ENCODE peak calls at places on chromosomes 5 and 9, in ten cellular contexts. One of them, this sample, is unnamed. For H3K9me3, the result is how much of the 10 kb centered on the place peaks cover.

GRCh38 chr5:153782589-153783238 is 256.0 kb downstream of the FAM114A2 start:
- DNase-seq in HCT116: no peak
- DNase-seq in CD4-positive, alpha-beta T cell: no peak
- DNase-seq in CD8-positive, alpha-beta T cell: no peak
- DNase-seq in pancreas: no peak
- DNase-seq in tibial nerve: no peak
- DNase-seq in GM12878: no peak
- DNase-seq in A549: no peak
- DNase-seq in SJSA1: peak
- DNase-seq in ovary: no peak
- DNase-seq in this sample: no peak

GRCh38 chr5:127723571-127723970 is 20.4 kb downstream of the CCDC192 start:
- DNase-seq in HCT116: no peak
- DNase-seq in CD4-positive, alpha-beta T cell: no peak
- DNase-seq in CD8-positive, alpha-beta T cell: no peak
- DNase-seq in pancreas: no peak
- DNase-seq in tibial nerve: peak
- DNase-seq in GM12878: no peak
- DNase-seq in A549: peak
- DNase-seq in SJSA1: no peak
- DNase-seq in ovary: no peak
- DNase-seq in this sample: no peak

GRCh38 chr9:134186471-134187109 is 22.2 kb upstream of the RNU6ATAC start:
- DNase-seq in HCT116: no peak
- DNase-seq in CD4-positive, alpha-beta T cell: no peak
- DNase-seq in CD8-positive, alpha-beta T cell: no peak
- DNase-seq in pancreas: peak
- DNase-seq in tibial nerve: peak
- DNase-seq in GM12878: no peak
- DNase-seq in A549: no peak
- DNase-seq in SJSA1: no peak
- DNase-seq in ovary: peak
- DNase-seq in this sample: no peak

GRCh38 chr5:14407746-14408175 is 173.8 kb upstream of the OTULINL start:
- DNase-seq in HCT116: no peak
- DNase-seq in CD4-positive, alpha-beta T cell: no peak
- DNase-seq in CD8-positive, alpha-beta T cell: no peak
- DNase-seq in pancreas: no peak
- DNase-seq in tibial nerve: no peak
- DNase-seq in GM12878: no peak
- DNase-seq in A549: no peak
- DNase-seq in SJSA1: no peak
- DNase-seq in ovary: peak
- DNase-seq in this sample: no peak

GRCh38 chr5:81665795-81666194 is 85.1 kb downstream of the SSBP2 start:
- DNase-seq in HCT116: no peak
- DNase-seq in CD4-positive, alpha-beta T cell: no peak
- DNase-seq in CD8-positive, alpha-beta T cell: no peak
- DNase-seq in pancreas: no peak
- DNase-seq in tibial nerve: no peak
- DNase-seq in GM12878: no peak
- DNase-seq in A549: no peak
- DNase-seq in SJSA1: no peak
- DNase-seq in ovary: no peak
- DNase-seq in this sample: no peak

GRCh38 chr9:95508968-95509850 is 7.6 kb downstream of the PTCH1 start:
- DNase-seq in HCT116: peak
- DNase-seq in CD4-positive, alpha-beta T cell: peak
- DNase-seq in CD8-positive, alpha-beta T cell: peak
- DNase-seq in pancreas: peak
- DNase-seq in tibial nerve: peak
- DNase-seq in GM12878: peak
- DNase-seq in A549: peak
- DNase-seq in SJSA1: peak
- DNase-seq in ovary: peak
- DNase-seq in this sample: peak

GRCh38 chr5:59548807-59549357 is 344.6 kb downstream of the PDE4D start:
- DNase-seq in HCT116: no peak
- DNase-seq in CD4-positive, alpha-beta T cell: no peak
- DNase-seq in CD8-positive, alpha-beta T cell: no peak
- DNase-seq in pancreas: no peak
- DNase-seq in tibial nerve: no peak
- DNase-seq in GM12878: no peak
- DNase-seq in A549: peak
- DNase-seq in SJSA1: no peak
- DNase-seq in ovary: no peak
- DNase-seq in this sample: no peak

GRCh38 chr9:13956107-13956506 is 357.8 kb downstream of the NFIB start:
- DNase-seq in HCT116: no peak
- DNase-seq in CD4-positive, alpha-beta T cell: no peak
- DNase-seq in CD8-positive, alpha-beta T cell: no peak
- DNase-seq in pancreas: no peak
- DNase-seq in tibial nerve: no peak
- DNase-seq in GM12878: no peak
- DNase-seq in A549: no peak
- DNase-seq in SJSA1: no peak
- DNase-seq in ovary: no peak
- DNase-seq in this sample: no peak

GRCh38 chr5:159220206-159220605 is 10.9 kb upstream of the RNF145 start:
- DNase-seq in HCT116: no peak
- DNase-seq in CD4-positive, alpha-beta T cell: no peak
- DNase-seq in CD8-positive, alpha-beta T cell: no peak
- DNase-seq in pancreas: no peak
- DNase-seq in tibial nerve: no peak
- DNase-seq in GM12878: no peak
- DNase-seq in A549: no peak
- DNase-seq in SJSA1: no peak
- DNase-seq in ovary: no peak
- DNase-seq in this sample: no peak

GRCh38 chr5:141420855-141421488 is at the start of gene PCDHGA11:
- DNase-seq in HCT116: peak
- DNase-seq in CD4-positive, alpha-beta T cell: no peak
- DNase-seq in CD8-positive, alpha-beta T cell: no peak
- DNase-seq in pancreas: no peak
- DNase-seq in tibial nerve: no peak
- DNase-seq in GM12878: peak
- DNase-seq in A549: peak
- DNase-seq in SJSA1: no peak
- DNase-seq in ovary: no peak
- DNase-seq in this sample: peak
- H3K9me3 ChIP-seq in HCT116: under half
- H3K9me3 ChIP-seq in CD4-positive, alpha-beta T cell: half or more
- H3K9me3 ChIP-seq in CD8-positive, alpha-beta T cell: under half
- H3K9me3 ChIP-seq in pancreas: under half
- H3K9me3 ChIP-seq in tibial nerve: under half
- H3K9me3 ChIP-seq in GM12878: under half
- H3K9me3 ChIP-seq in A549: half or more
- H3K9me3 ChIP-seq in SJSA1: under half
- H3K9me3 ChIP-seq in ovary: under half
- H3K9me3 ChIP-seq in this sample: under half

GRCh38 chr5:570886-571285 is 41.3 kb upstream of the CEP72 start:
- DNase-seq in HCT116: no peak
- DNase-seq in CD4-positive, alpha-beta T cell: no peak
- DNase-seq in CD8-positive, alpha-beta T cell: no peak
- DNase-seq in pancreas: no peak
- DNase-seq in tibial nerve: no peak
- DNase-seq in GM12878: no peak
- DNase-seq in A549: no peak
- DNase-seq in SJSA1: peak
- DNase-seq in ovary: no peak
- DNase-seq in this sample: no peak
- H3K27ac ChIP-seq in HCT116: no peak
- H3K27ac ChIP-seq in CD4-positive, alpha-beta T cell: no peak
- H3K27ac ChIP-seq in CD8-positive, alpha-beta T cell: no peak
- H3K27ac ChIP-seq in pancreas: no peak
- H3K27ac ChIP-seq in tibial nerve: no peak
- H3K27ac ChIP-seq in GM12878: no peak
- H3K27ac ChIP-seq in A549: no peak
- H3K27ac ChIP-seq in SJSA1: no peak
- H3K27ac ChIP-seq in ovary: no peak
- H3K27ac ChIP-seq in this sample: no peak

GRCh38 chr5:176995122-176995490 is 11.5 kb downstream of the UIMC1 start:
- DNase-seq in HCT116: no peak
- DNase-seq in CD4-positive, alpha-beta T cell: no peak
- DNase-seq in CD8-positive, alpha-beta T cell: no peak
- DNase-seq in pancreas: no peak
- DNase-seq in tibial nerve: no peak
- DNase-seq in GM12878: no peak
- DNase-seq in A549: no peak
- DNase-seq in SJSA1: no peak
- DNase-seq in ovary: no peak
- DNase-seq in this sample: no peak

GRCh38 chr5:176996780-176997179 is 9.8 kb downstream of the UIMC1 start:
- DNase-seq in HCT116: no peak
- DNase-seq in CD4-positive, alpha-beta T cell: no peak
- DNase-seq in CD8-positive, alpha-beta T cell: no peak
- DNase-seq in pancreas: no peak
- DNase-seq in tibial nerve: no peak
- DNase-seq in GM12878: no peak
- DNase-seq in A549: peak
- DNase-seq in SJSA1: no peak
- DNase-seq in ovary: no peak
- DNase-seq in this sample: no peak

GRCh38 chr5:176998828-176999227 is 7.8 kb downstream of the UIMC1 start:
- DNase-seq in HCT116: no peak
- DNase-seq in CD4-positive, alpha-beta T cell: no peak
- DNase-seq in CD8-positive, alpha-beta T cell: no peak
- DNase-seq in pancreas: no peak
- DNase-seq in tibial nerve: no peak
- DNase-seq in GM12878: no peak
- DNase-seq in A549: no peak
- DNase-seq in SJSA1: no peak
- DNase-seq in ovary: no peak
- DNase-seq in this sample: no peak

GRCh38 chr5:176995896-176996767 is 10.4 kb downstream of the UIMC1 start:
- DNase-seq in HCT116: no peak
- DNase-seq in CD4-positive, alpha-beta T cell: no peak
- DNase-seq in CD8-positive, alpha-beta T cell: no peak
- DNase-seq in pancreas: no peak
- DNase-seq in tibial nerve: no peak
- DNase-seq in GM12878: peak
- DNase-seq in A549: peak
- DNase-seq in SJSA1: no peak
- DNase-seq in ovary: no peak
- DNase-seq in this sample: no peak

GRCh38 chr5:176994460-176995121 is 12.0 kb downstream of the UIMC1 start:
- DNase-seq in HCT116: no peak
- DNase-seq in CD4-positive, alpha-beta T cell: no peak
- DNase-seq in CD8-positive, alpha-beta T cell: no peak
- DNase-seq in pancreas: peak
- DNase-seq in tibial nerve: no peak
- DNase-seq in GM12878: peak
- DNase-seq in A549: peak
- DNase-seq in SJSA1: no peak
- DNase-seq in ovary: peak
- DNase-seq in this sample: no peak
- H3K9me3 ChIP-seq in HCT116: under half
- H3K9me3 ChIP-seq in CD4-positive, alpha-beta T cell: under half
- H3K9me3 ChIP-seq in CD8-positive, alpha-beta T cell: under half
- H3K9me3 ChIP-seq in pancreas: under half
- H3K9me3 ChIP-seq in tibial nerve: under half
- H3K9me3 ChIP-seq in GM12878: under half
- H3K9me3 ChIP-seq in A549: under half
- H3K9me3 ChIP-seq in SJSA1: under half
- H3K9me3 ChIP-seq in ovary: under half
- H3K9me3 ChIP-seq in this sample: under half

DNA sequence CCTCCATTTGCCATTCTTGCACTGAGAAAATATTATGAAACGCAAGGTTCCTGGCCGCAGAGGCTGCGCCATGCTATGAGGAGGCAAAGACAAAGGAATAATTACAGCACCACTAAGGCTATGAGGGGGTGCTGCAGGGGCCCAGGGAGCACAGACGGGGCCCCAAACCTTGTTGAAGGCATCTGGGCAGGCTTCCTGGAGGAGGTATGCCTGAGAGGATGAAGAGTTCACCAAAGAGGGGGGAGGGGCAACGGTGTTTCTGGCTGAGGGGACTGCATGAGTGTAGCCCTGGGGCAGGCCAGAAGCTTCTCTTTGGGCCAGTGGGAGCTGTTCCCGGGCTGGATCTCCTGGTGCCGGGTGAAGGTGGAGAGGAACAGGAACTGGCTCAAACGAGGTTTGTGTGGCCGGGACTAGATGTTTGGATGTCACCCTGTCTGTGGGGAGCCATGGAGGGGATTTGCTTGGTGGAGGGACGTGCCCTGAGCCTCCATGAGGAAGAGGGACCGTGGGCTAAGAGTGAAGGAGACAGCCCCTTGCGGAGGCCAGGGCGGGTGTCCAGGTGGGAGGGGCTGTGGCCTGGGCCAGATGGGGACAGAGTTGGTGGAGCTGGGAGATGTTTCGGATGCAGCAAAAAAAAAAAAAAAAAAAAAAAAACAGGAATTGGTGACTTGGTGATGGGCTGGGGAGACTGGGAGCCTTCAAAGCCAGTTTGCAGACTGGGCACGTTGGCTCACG is 28.2 kb downstream of the PTGES start:
- DNase-seq in HCT116: no peak
- DNase-seq in CD4-positive, alpha-beta T cell: no peak
- DNase-seq in CD8-positive, alpha-beta T cell: no peak
- DNase-seq in pancreas: no peak
- DNase-seq in tibial nerve: no peak
- DNase-seq in GM12878: no peak
- DNase-seq in A549: no peak
- DNase-seq in SJSA1: no peak
- DNase-seq in ovary: no peak
- DNase-seq in this sample: no peak
- H3K27ac ChIP-seq in HCT116: no peak
- H3K27ac ChIP-seq in CD4-positive, alpha-beta T cell: no peak
- H3K27ac ChIP-seq in CD8-positive, alpha-beta T cell: no peak
- H3K27ac ChIP-seq in pancreas: no peak
- H3K27ac ChIP-seq in tibial nerve: no peak
- H3K27ac ChIP-seq in GM12878: no peak
- H3K27ac ChIP-seq in A549: no peak
- H3K27ac ChIP-seq in SJSA1: no peak
- H3K27ac ChIP-seq in ovary: no peak
- H3K27ac ChIP-seq in this sample: no peak

DNA sequence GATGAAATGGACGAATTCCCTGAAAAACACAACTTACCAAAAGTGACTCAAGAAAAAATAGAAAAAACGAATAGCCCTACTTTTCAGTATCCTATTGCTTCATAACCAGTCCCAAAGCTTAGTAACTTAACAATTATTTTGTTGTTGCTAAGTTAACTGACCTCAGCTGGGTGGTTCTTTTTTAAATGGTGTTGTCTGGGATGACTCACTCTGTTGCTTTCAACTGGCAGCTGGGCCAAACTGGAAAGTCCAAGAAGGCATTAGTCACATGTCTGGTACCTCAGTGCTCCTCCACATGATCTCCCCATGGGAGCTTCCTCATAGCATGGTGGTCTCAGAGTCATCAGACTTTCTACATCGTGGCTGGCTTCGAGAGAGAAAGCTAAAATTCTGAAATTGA is 47.8 kb upstream of the ADAMTS2 start:
- DNase-seq in HCT116: peak
- DNase-seq in CD4-positive, alpha-beta T cell: no peak
- DNase-seq in CD8-positive, alpha-beta T cell: no peak
- DNase-seq in pancreas: no peak
- DNase-seq in tibial nerve: no peak
- DNase-seq in GM12878: no peak
- DNase-seq in A549: peak
- DNase-seq in SJSA1: peak
- DNase-seq in ovary: no peak
- DNase-seq in this sample: no peak
- H3K9me3 ChIP-seq in HCT116: under half
- H3K9me3 ChIP-seq in CD4-positive, alpha-beta T cell: under half
- H3K9me3 ChIP-seq in CD8-positive, alpha-beta T cell: under half
- H3K9me3 ChIP-seq in pancreas: under half
- H3K9me3 ChIP-seq in tibial nerve: under half
- H3K9me3 ChIP-seq in GM12878: under half
- H3K9me3 ChIP-seq in A549: under half
- H3K9me3 ChIP-seq in SJSA1: under half
- H3K9me3 ChIP-seq in ovary: under half
- H3K9me3 ChIP-seq in this sample: under half